ENCODE peak calls at places on chromosomes 11 and 22, in six cellular contexts. B is body of pancreas, R is GM12865, O is astrocyte of the spinal cord, E is Caco-2, G is ovary. M is an unnamed sample.

GRCh38 chr11:37525336-37525735 is 927.3 kb upstream of the RAG2 start:
- DNase-seq in O (no peak), B (no peak), E (no peak), G (no peak), R (no peak), M (no peak)

GRCh38 chr11:86594746-86595145 is 77.7 kb downstream of the ME3 start:
- DNase-seq in B (no peak), E (no peak), O (no peak), R (no peak), G (no peak), M (no peak)

GRCh38 chr11:117076941-117077659 is 21.1 kb downstream of the SIK3 start:
- DNase-seq in R (peak), B (no peak), G (no peak), O (no peak), E (peak), M (no peak)

GRCh38 chr11:115321602-115322289 is 182.5 kb downstream of the CADM1 start:
- DNase-seq in G (no peak), R (no peak), B (no peak), E (no peak), O (peak), M (no peak)

GRCh38 chr11:86919557-86920210 is 35.5 kb downstream of the FZD4 start:
- DNase-seq in R (peak), G (no peak), E (peak), O (peak), B (no peak), M (no peak)

GRCh38 chr11:72039108-72039850 is 40.6 kb downstream of the IL18BP start:
- DNase-seq in R (no peak), G (peak), E (peak), B (peak), O (peak), M (no peak)

GRCh38 chr11:64353101-64353738 is 5.7 kb upstream of the RPS6KA4 start:
- DNase-seq in G (no peak), R (no peak), E (no peak), B (no peak), O (no peak), M (no peak)

GRCh38 chr11:117960406-117960805 is 25.8 kb upstream of the IL10RA start:
- DNase-seq in O (no peak), G (no peak), B (no peak), E (no peak), R (no peak), M (no peak)

GRCh38 chr11:115707180-115707905 is 203.1 kb upstream of the CADM1 start:
- DNase-seq in G (no peak), E (no peak), O (peak), B (no peak), R (peak), M (no peak)

GRCh38 chr22:50186181-50186731 is 543 bp downstream of the TRABD start:
- DNase-seq in B (no peak), O (no peak), E (peak), R (no peak), G (peak), M (no peak)
- TF ChIP-seq CTCF in B (no peak), O (no peak), E (no peak), R (no peak), G (no peak), M (no peak)

GRCh38 chr11:1765871-1766718 is 2.4 kb upstream of the CTSD start:
- DNase-seq in B (no peak), E (no peak), G (peak), R (no peak), O (no peak), M (peak)
- TF ChIP-seq CTCF in B (no peak), E (no peak), G (no peak), R (peak), O (peak), M (no peak)

DNA sequence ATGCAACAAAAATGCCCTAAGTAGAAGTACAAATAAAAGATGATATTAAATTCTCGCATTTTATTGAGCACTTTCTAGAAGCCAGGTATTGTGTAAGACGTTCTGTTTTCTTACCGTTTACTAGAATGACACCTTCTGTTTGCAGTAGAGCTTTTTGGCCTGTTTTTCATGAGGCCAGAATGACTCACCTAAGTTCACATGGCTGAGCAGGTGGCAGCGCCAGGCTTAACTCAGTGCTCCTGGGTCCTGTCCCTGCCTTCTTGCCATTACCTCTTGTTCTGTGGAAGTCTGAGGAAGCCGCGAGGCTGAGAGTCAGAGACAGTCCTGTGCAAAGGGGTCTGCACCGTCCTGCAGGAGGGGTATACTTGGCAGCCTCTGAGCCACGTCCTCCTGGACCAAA is 113.8 kb downstream of the ATXN10 start:
- DNase-seq in B (peak), G (no peak), E (no peak), R (no peak), O (no peak), M (no peak)
- TF ChIP-seq CTCF in B (no peak), G (no peak), E (no peak), R (no peak), O (no peak), M (no peak)

GRCh38 chr11:111335596-111335995 is 37.2 kb downstream of the POU2AF3 start:
- DNase-seq in O (no peak), R (no peak), B (no peak), E (peak), G (no peak), M (no peak)

GRCh38 chr11:111336582-111337256 is 38.4 kb downstream of the POU2AF3 start:
- DNase-seq in B (no peak), E (peak), R (no peak), O (peak), G (no peak), M (no peak)

GRCh38 chr11:111334495-111335123 is 36.3 kb downstream of the POU2AF3 start:
- DNase-seq in E (peak), O (no peak), B (peak), G (no peak), R (no peak), M (no peak)

GRCh38 chr11:111336062-111336461 is 37.7 kb downstream of the POU2AF3 start:
- DNase-seq in O (no peak), B (no peak), E (no peak), G (no peak), R (no peak), M (no peak)

GRCh38 chr11:111335124-111335535 is 36.8 kb downstream of the POU2AF3 start:
- DNase-seq in G (no peak), E (peak), O (no peak), B (no peak), R (no peak), M (no peak)
- TF ChIP-seq CTCF in G (no peak), E (no peak), O (no peak), B (no peak), R (no peak), M (no peak)

DNA sequence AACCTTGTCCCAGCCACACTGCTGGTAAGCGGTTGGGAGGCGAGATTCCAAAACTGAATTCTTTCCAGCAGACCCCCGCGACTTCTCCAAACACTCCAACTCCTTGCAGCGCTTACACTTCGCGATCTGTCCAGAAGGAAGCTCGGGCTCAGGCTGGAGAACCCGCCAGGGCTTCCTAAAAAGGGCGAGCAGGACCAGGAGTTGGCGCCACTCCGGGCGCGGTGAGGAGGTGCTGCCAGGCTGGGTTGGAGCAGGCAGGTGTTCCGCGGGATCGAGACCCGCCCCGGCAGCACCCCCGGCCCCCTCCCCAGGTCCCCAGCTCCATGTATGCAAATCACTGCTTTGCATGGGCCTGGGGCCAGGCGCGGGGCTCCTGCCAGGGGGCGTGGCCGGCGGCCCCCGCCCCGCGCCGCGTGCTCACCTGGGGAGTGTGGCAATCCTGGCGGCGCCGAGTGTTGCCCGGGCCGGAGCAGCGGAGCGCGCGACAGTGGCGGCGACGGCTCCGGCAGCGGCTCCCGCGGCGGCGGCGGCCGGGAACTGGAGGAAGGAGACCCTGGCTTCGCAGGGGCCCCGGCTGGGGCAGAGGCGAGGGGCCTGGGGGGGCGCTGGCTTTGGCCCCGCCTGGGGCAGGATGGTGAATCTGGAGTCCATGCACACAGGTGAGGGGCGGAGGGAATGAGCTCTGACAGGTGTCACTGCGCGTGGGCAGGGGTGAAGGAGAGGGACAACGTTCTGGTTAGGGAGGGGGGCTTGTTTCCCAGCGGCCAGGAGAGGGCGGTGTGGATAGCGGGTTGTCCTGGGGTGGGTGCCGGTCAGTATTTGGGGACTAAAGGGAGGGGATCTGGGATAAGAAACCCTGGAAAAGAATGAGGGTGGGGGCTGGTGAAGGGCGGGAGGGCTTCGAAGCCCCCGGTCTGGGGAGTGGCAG is at the start of gene POU2F3:
- DNase-seq in E (peak), O (no peak), G (no peak), B (peak), R (no peak), M (no peak)
- TF ChIP-seq CTCF in E (peak), O (peak), G (no peak), B (no peak), R (peak), M (no peak)

GRCh38 chr11:91513734-91514133 is 710.9 kb upstream of the FAT3 start:
- DNase-seq in O (no peak), G (no peak), E (no peak), R (no peak), B (no peak), M (no peak)
- TF ChIP-seq CTCF in O (peak), G (no peak), E (peak), R (no peak), B (no peak), M (no peak)

DNA sequence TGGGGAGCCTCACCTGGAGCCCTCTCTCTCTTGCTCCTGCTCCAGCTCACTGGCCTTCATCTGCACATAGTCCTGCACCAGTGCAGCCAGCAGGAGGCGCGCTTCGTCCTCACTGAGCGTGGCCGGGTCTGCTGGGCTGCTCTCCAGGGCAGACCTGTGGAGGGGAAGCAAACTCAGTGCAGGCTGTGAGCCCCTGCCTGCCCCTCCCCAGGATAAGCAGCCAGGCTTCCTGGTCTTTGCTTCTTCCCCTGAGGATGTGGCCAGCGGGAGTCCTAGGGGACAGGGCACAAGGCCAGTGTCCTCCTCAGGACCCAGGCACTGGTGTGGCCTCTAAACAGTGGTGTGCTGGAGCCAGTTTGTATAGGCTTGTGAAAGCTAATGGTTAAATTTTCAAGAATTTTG is 2.2 kb downstream of the CALCA start:
- DNase-seq in B (peak), R (peak), O (no peak), G (no peak), E (peak), M (peak)
- TF ChIP-seq CTCF in B (peak), R (peak), O (peak), G (no peak), E (peak), M (peak)

DNA sequence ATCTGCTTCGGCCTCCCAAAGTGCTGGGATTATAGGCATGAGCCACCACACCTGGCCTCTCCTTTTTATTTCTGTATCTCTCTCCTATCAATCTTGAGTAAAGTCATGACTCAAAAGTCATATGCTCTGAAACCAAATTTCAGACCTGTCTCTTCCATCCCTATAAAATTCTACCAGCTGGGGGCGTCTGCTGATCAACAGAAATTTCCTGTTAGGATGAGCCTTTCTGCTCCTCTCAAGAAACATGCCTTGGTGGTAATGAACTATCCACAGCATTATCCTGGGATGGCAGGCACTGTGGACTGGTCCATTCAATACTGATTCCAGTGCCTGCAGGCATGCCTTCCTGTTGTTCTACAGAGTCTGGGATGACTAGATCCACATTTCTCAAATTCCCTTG is 472.6 kb downstream of the NELL1 start:
- DNase-seq in B (no peak), G (no peak), O (no peak), R (no peak), E (peak), M (no peak)
- TF ChIP-seq CTCF in B (no peak), G (no peak), O (no peak), R (no peak), E (no peak), M (peak)

DNA sequence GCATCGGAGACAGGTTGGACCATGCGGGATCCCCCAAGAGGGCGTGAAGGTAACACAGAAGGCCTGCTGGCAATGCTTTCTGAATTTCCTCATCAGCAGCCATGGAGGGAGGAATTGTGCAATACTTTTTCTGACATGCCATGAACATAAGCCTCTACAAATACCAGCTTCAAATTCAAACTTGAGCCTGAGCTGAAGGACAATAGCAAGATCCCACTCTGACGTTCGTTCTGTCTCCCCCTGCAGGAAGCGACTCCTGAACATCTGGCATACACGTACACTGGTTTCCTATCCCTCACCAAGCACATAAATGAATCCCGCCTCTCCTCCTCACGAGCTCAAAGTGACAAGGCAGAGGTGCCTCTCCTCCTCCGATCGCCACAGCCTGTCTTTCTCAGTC is 312.2 kb downstream of the BRD1 start:
- DNase-seq in O (no peak), E (peak), B (no peak), R (no peak), G (no peak), M (no peak)
- TF ChIP-seq CTCF in O (no peak), E (peak), B (no peak), R (no peak), G (no peak), M (no peak)

GRCh38 chr22:46738642-46738960 is 549 bp upstream of the CERK start:
- DNase-seq in O (no peak), R (no peak), G (peak), B (no peak), E (peak), M (no peak)

GRCh38 chr22:46737976-46738641 is at the start of gene CERK:
- DNase-seq in G (peak), B (peak), E (peak), O (peak), R (peak), M (peak)

GRCh38 chr22:46737105-46737975 is 712 bp downstream of the CERK start:
- DNase-seq in O (peak), E (peak), B (peak), R (peak), G (peak), M (peak)

GRCh38 chr22:46740910-46741785 is 3.1 kb upstream of the CERK start:
- DNase-seq in R (no peak), O (no peak), B (no peak), G (no peak), E (no peak), M (no peak)

DNA sequence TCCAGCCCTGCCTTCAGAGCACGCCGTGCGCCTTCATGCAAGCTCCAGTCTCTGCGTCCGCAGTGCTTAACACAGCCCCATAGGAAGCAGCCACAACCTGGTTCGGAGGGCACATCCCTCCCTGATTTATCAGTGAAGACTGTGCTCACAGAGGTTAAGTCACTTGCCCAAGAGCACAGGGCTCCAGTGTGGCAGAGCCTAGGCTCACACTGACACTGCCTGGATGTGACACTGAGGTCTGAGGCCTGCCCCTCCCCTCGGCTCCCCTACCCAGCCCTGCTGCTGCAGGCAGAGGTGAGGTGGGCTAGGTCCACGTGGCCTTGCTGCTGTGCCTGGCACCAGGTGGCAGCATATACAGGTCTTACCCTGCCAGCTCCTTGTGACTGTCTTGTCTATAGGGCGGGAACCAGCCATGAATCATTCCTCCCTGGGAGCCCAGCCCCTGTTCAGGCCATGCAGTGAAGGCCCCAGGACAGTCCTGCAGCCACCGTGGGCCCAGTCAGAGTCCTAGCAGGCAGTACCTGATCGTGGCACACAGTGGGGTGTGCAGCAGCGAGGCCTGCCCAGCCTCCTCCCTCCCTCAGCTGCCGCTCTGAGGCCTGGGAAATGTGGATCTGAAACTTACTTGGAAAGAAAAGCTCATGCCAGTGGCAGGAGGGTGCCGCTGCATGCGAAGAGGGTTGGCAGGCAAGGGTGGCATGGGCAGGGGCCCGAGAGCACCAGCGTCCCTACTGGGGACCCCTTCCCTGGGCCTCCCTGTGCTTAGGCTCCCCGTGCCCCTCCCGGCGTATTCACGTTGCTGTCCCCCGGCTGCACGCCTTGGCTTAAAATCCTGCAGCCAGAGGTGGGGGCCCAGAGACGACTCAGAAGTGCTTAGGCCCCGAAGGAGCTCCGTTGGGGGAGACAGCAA is 1.2 kb upstream of the CERK start:
- DNase-seq in O (peak), R (peak), G (peak), E (peak), B (peak), M (peak)
- TF ChIP-seq CTCF in O (peak), R (no peak), G (no peak), E (peak), B (no peak), M (no peak)